ENCODE peak calls at places on chromosome 17, in four cellular contexts. Z is mammary epithelial cell, I is IMR-90, Q is GM12878. J is an unnamed sample.
A peak's percentile ranks its signal among the peaks of the same experiment; 100 is the strongest.

GRCh38 chr17:48011405-48012150 is 26.0 kb downstream of the COPZ2 start:
- DNase-seq in Z (peak; percentile 39), I (peak; percentile 25), Q (no peak), J (no peak)

GRCh38 chr17:79729761-79730160 is 982 bp upstream of the ENPP7 start:
- DNase-seq in Z (no peak), I (no peak), Q (no peak), J (no peak)

GRCh38 chr17:78960945-78961344 is 18.8 kb downstream of the LGALS3BP start:
- DNase-seq in Z (no peak), I (no peak), Q (no peak), J (no peak)

GRCh38 chr17:57916925-57917858 is 38.0 kb downstream of the CUEDC1 start:
- DNase-seq in Z (no peak), I (no peak), Q (no peak), J (no peak)

GRCh38 chr17:41326173-41327145 is 10.9 kb upstream of the KRTAP17-1 start:
- DNase-seq in Z (no peak), I (no peak), Q (no peak), J (no peak)

GRCh38 chr17:9434502-9435113 is 141.0 kb downstream of the STX8 start:
- DNase-seq in Z (peak; percentile 24), I (no peak), Q (no peak), J (no peak)

GRCh38 chr17:7110617-7111306 is 3.9 kb downstream of the ASGR2 start:
- DNase-seq in Z (no peak), I (no peak), Q (no peak), J (no peak)

GRCh38 chr17:47317119-47317518 is 6.6 kb upstream of the EFCAB13 start:
- DNase-seq in Z (no peak), I (peak; percentile 47), Q (no peak), J (no peak)

GRCh38 chr17:59607817-59608403 is 11.8 kb upstream of the CLTC start:
- DNase-seq in Z (no peak), I (no peak), Q (no peak), J (no peak)

GRCh38 chr17:48587276-48588073 is 2.6 kb downstream of the HOXB3 start:
- DNase-seq in Z (no peak), I (peak; percentile 82), Q (no peak), J (no peak)

GRCh38 chr17:60803059-60803458 is 125.4 kb downstream of the BCAS3 start:
- DNase-seq in Z (no peak), I (no peak), Q (no peak), J (no peak)

GRCh38 chr17:50262001-50262794 is 12.1 kb upstream of the TMEM92 start:
- DNase-seq in Z (no peak), I (no peak), Q (no peak), J (no peak)

GRCh38 chr17:31580331-31581021 is 189.0 kb downstream of the RAB11FIP4 start:
- DNase-seq in Z (peak; percentile 91), I (peak; percentile 85), Q (no peak), J (no peak)

GRCh38 chr17:58757162-58757613 is 1.5 kb downstream of the PPM1E start:
- DNase-seq in Z (no peak), I (no peak), Q (no peak), J (no peak)

GRCh38 chr17:42819939-42820535 is 4.0 kb downstream of the BECN1 start:
- DNase-seq in Z (peak; percentile 32), I (peak; percentile 37), Q (no peak), J (no peak)

DNA sequence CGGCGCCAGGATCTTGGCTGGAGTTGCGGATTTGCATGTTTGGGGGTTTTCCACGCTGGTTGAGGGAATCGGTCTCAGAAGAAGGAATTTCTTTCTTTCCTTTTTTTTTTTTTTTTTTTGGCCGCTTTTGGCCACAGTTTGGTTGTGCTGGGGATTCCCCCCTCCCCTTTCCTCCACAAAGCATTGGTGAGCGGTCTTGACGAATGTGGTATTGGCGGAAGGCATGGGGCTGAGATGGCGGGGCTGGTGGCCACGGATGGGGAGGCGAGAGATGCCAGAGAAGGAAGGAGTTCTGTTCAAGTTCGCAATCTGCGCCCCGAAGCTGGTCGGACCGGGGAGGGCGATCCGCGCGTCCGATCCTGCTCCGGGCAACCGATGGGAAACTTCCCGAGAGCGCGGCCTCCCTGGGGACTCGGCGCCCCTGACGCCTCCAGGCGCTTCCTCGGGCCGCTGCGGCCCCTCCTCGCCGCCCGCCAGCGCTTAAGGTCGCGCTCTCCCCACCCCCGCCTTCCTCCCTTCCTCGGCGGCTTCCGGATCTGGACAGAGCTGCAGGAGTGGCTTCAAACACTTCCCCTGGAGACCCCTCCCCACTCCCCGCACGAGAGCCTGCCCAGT is 43.2 kb downstream of the RAI1 start:
- DNase-seq in Z (no peak), I (peak; percentile 54), Q (no peak), J (no peak)
- H3K9ac ChIP-seq in Z (no peak overlapping the region), I (peak overlapping the region; percentile 43), Q (peak overlapping the region; percentile 62), J (no peak overlapping the region)

GRCh38 chr17:73729101-73729500 is 84.9 kb upstream of the SDK2 start:
- DNase-seq in Z (no peak), I (no peak), Q (no peak), J (no peak)
- H3K4me2 ChIP-seq in Z (no peak overlapping the region), I (no peak overlapping the region), Q (no peak overlapping the region), J (no peak overlapping the region)

GRCh38 chr17:45128989-45129388 is 3.3 kb downstream of the PLCD3 start:
- DNase-seq in Z (no peak), I (no peak), Q (no peak), J (no peak)

GRCh38 chr17:45127583-45128300 is 4.6 kb downstream of the PLCD3 start:
- DNase-seq in Z (peak; percentile 53), I (peak; percentile 42), Q (no peak), J (no peak)

GRCh38 chr17:45127209-45127582 is 5.1 kb downstream of the PLCD3 start:
- DNase-seq in Z (no peak), I (no peak), Q (no peak), J (no peak)

GRCh38 chr17:45129426-45129939 is 2.8 kb downstream of the PLCD3 start:
- DNase-seq in Z (no peak), I (no peak), Q (no peak), J (no peak)

DNA sequence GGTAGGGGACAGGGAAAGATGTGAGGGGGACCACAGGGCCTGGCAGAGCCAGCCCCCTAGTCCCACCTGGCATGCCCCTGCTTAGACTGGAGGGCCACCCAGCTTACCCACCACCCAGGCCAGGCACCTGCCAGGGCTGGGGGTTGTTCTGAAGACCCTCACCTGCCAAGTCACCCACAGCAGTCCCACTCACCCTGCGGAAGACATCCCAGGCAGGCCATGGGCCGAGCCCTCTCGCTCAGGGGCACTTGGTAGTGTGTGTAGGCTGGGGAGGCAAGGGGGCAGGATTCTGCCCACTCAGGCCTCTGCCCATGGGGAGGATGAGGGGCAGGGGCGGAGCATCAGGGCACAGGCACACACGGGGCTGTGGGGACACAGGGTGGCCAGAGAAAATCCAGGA is 4.0 kb downstream of the PLCD3 start:
- DNase-seq in Z (no peak), I (no peak), Q (no peak), J (no peak)
- H3K9ac ChIP-seq in Z (no peak overlapping the region), I (peak overlapping the region; percentile 9), Q (no peak overlapping the region), J (peak overlapping the region; percentile 55)

DNA sequence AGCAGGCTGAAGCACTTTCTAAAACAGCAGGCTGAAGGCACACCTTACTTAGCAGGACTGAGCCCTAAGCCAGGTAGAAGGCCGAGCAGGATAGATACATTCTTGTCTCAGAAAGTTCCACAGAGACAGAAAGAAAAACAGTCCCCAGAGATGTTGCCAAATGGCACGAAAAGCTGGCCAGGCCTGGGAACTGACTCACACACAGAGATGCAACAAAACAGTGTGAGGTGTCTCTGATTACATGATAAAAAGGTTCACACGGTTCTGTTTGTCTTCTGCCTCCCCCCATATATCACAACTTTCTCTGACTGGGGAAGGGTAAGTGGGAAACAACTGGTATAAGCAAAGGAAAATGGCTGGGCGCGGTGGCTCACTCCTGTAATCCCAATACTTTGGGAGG is 1.7 kb downstream of the WBP2 start:
- DNase-seq in Z (peak; percentile 74), I (peak; percentile 60), Q (no peak), J (no peak)
- H3K4me2 ChIP-seq in Z (no peak overlapping the region), I (no peak overlapping the region), Q (no peak overlapping the region), J (peak overlapping the region; percentile 55)

DNA sequence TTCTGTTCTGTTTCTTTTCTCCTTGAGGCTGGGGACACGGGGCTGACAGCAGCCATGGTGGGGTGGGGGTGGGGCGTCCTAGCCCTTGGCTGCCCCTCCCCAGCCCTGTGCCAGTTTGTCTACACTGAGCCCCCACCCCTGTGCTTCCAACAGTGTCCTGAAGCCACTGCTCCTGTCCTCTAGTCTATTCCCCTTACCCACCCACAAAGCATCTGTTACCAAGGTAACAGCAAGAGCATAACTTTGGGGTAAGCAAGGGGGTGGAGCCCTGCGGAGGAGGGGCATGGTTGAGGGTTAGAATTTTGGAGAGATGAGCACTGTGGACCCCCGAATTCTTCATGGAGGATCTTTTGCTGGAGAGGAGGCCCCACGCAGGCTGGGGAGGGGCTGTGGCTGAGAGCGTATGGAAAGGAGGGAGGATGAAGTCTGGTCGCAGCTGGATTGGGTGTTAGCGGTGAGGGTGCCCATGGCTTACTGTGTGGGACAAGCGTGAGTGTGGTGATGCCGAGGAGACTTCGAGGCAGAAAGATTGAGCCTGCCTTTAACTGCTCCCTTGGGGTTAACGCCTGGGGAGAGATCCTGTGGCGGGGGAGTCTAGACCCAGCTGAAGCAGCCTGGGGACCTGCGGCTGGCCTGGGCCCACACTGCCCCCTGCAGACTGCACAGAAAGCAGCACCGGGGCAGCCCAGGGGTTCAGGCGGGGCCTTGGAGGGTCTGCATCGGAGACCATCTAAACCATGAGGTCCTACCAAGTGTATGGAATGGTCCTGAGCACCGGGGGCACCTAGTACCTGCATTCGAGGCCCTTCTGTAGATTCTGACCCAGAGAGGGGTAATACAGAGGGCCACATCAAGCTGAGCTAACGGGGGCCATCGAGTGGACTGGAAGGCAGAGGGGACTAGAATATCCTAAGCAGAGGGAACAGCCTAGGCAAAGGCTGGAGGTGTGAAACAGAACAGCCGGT is 6.1 kb upstream of the STAC2 start:
- DNase-seq in Z (no peak), I (peak; percentile 26), Q (no peak), J (no peak)
- H3K9ac ChIP-seq in Z (no peak overlapping the region), I (no peak overlapping the region), Q (no peak overlapping the region), J (no peak overlapping the region)

GRCh38 chr17:71081666-71082065 is 912.3 kb downstream of the KCNJ2 start:
- DNase-seq in Z (no peak), I (no peak), Q (no peak), J (no peak)
- H3K4me2 ChIP-seq in Z (no peak overlapping the region), I (no peak overlapping the region), Q (no peak overlapping the region), J (no peak overlapping the region)